ENCODE peak calls at places on chromosome 17, in four cellular contexts. E is MM.1S, Y is body of pancreas, D is ascending aorta. N is an unnamed sample.
A peak's percentile ranks its signal among the peaks of the same experiment; 100 is the strongest.

GRCh38 chr17:4523946-4524345 is 25.3 kb downstream of the SPNS2 start:
- DNase-seq in Y (no peak), D (no peak), E (no peak), N (no peak)

GRCh38 chr17:73307130-73307529 is 4.7 kb downstream of the CDC42EP4 start:
- DNase-seq in E (no peak), D (no peak), Y (peak; percentile 73), N (no peak)

GRCh38 chr17:2837147-2837561 is 40.9 kb downstream of the RAP1GAP2 start:
- DNase-seq in E (peak; percentile 66), Y (no peak), D (no peak), N (peak; percentile 54)

GRCh38 chr17:79905832-79906231 is 66.6 kb upstream of the CBX4 start:
- DNase-seq in Y (no peak), E (no peak), D (no peak), N (no peak)

GRCh38 chr17:35684046-35684802 is 47.2 kb upstream of the RASL10B start:
- DNase-seq in Y (no peak), E (no peak), D (no peak), N (no peak)

GRCh38 chr17:80997471-80998387 is 6.1 kb downstream of the CHMP6 start:
- DNase-seq in Y (no peak), E (no peak), D (no peak), N (no peak)

GRCh38 chr17:45994228-45994627 is 4.8 kb upstream of the STH start:
- DNase-seq in E (no peak), Y (no peak), D (no peak), N (no peak)

GRCh38 chr17:50806141-50806643 is 29.2 kb upstream of the WFIKKN2 start:
- DNase-seq in D (no peak), Y (peak; percentile 61), E (no peak), N (no peak)

GRCh38 chr17:3732171-3732570 is 8.5 kb downstream of the HASPIN start:
- DNase-seq in E (peak; percentile 41), D (no peak), Y (no peak), N (no peak)

GRCh38 chr17:39754161-39754957 is 16.6 kb downstream of the GRB7 start:
- DNase-seq in Y (peak; percentile 95), D (peak; percentile 96), E (peak; percentile 98), N (peak; percentile 99)

GRCh38 chr17:28334666-28335200 is 539 bp downstream of the IFT20 start:
- DNase-seq in Y (peak; percentile 44), D (no peak), E (peak; percentile 15), N (no peak)

GRCh38 chr17:27471321-27472269 is 15.3 kb downstream of the KSR1 start:
- DNase-seq in E (peak; percentile 50), D (no peak), Y (no peak), N (no peak)

GRCh38 chr17:73196500-73196899 is 3.6 kb downstream of the COG1 start:
- DNase-seq in E (no peak), Y (peak; percentile 75), D (no peak), N (no peak)

GRCh38 chr17:18110636-18111145 is 2.1 kb downstream of the MYO15A start:
- DNase-seq in Y (no peak), E (no peak), D (no peak), N (no peak)

GRCh38 chr17:80494547-80494946 is 18.1 kb upstream of the NPTX1 start:
- DNase-seq in D (no peak), Y (no peak), E (no peak), N (no peak)

GRCh38 chr17:47802341-47803022 is 19.1 kb downstream of the OSBPL7 start:
- DNase-seq in D (no peak), E (peak; percentile 71), Y (peak; percentile 63), N (no peak)

GRCh38 chr17:44981221-44981968 is 13.3 kb upstream of the C1QL1 start:
- DNase-seq in E (no peak), Y (peak; percentile 47), D (no peak), N (no peak)

GRCh38 chr17:18257268-18257681 is 1.3 kb downstream of the FLII start:
- DNase-seq in D (no peak), Y (peak; percentile 65), E (peak; percentile 72), N (no peak)

GRCh38 chr17:46192211-46192483 is 1.1 kb downstream of the KANSL1 start:
- DNase-seq in Y (no peak), D (no peak), E (no peak), N (no peak)

GRCh38 chr17:73657473-73658116 is 13.3 kb upstream of the SDK2 start:
- DNase-seq in Y (peak; percentile 53), D (no peak), E (no peak), N (no peak)

GRCh38 chr17:6374761-6375312 is 60.1 kb downstream of the AIPL1 start:
- DNase-seq in E (no peak), Y (peak; percentile 23), D (no peak), N (no peak)

GRCh38 chr17:7885357-7886226 is 3.0 kb upstream of the CHD3 start:
- DNase-seq in D (peak; percentile 72), Y (peak; percentile 52), E (peak; percentile 28), N (peak; percentile 31)

GRCh38 chr17:34781571-34782108 is 179.6 kb downstream of the CCT6B start:
- DNase-seq in Y (peak; percentile 2), D (no peak), E (no peak), N (no peak)

GRCh38 chr17:77320046-77320445 is 179.3 kb downstream of the SEC14L1 start:
- DNase-seq in E (peak; percentile 19), Y (no peak), D (no peak), N (no peak)

GRCh38 chr17:17722081-17722905 is 41.0 kb downstream of the RAI1 start:
- DNase-seq in E (no peak), Y (no peak), D (no peak), N (no peak)

GRCh38 chr17:16954541-16954940 is 17.4 kb downstream of the TNFRSF13B start:
- DNase-seq in D (no peak), E (no peak), Y (no peak), N (no peak)

GRCh38 chr17:69246726-69247375 is 18.2 kb upstream of the ABCA10 start:
- DNase-seq in E (peak; percentile 49), D (no peak), Y (no peak), N (no peak)

GRCh38 chr17:64326030-64326419 is 63.0 kb upstream of the TEX2 start:
- DNase-seq in E (no peak), Y (no peak), D (no peak), N (no peak)

GRCh38 chr17:7858487-7858832 is 657 bp downstream of the CYB5D1 start:
- DNase-seq in Y (peak; percentile 65), D (no peak), E (peak; percentile 61), N (peak; percentile 46)

GRCh38 chr17:4953461-4953961 is 2.6 kb downstream of the ENO3 start:
- DNase-seq in D (peak; percentile 82), E (no peak), Y (no peak), N (no peak)

GRCh38 chr17:39144414-39144813 is 7.0 kb downstream of the PLXDC1 start:
- DNase-seq in D (peak; percentile 81), E (no peak), Y (peak; percentile 95), N (no peak)

GRCh38 chr17:29110372-29110757 is 67.4 kb downstream of the PIPOX start:
- DNase-seq in E (no peak), D (no peak), Y (no peak), N (no peak)

GRCh38 chr17:70317416-70317815 is 148.1 kb downstream of the KCNJ2 start:
- DNase-seq in E (no peak), D (no peak), Y (no peak), N (no peak)

GRCh38 chr17:28846231-28846630 is 3.6 kb upstream of the FAM222B start:
- DNase-seq in E (no peak), Y (no peak), D (no peak), N (no peak)

GRCh38 chr17:51995797-51996403 is 162.6 kb downstream of the CA10 start:
- DNase-seq in E (no peak), Y (no peak), D (no peak), N (no peak)

GRCh38 chr17:67128700-67129099 is 84.3 kb downstream of the CACNG1 start:
- DNase-seq in Y (no peak), E (no peak), D (no peak), N (no peak)

GRCh38 chr17:30415491-30415890 is 36.8 kb downstream of the CPD start:
- DNase-seq in D (no peak), Y (no peak), E (no peak), N (no peak)

GRCh38 chr17:78890111-78890897 is 12.7 kb downstream of the CEP295NL start:
- DNase-seq in E (peak; percentile 98), D (peak; percentile 84), Y (peak; percentile 79), N (peak; percentile 71)

GRCh38 chr17:78891406-78892061 is 11.5 kb downstream of the CEP295NL start:
- DNase-seq in Y (peak; percentile 30), E (peak; percentile 77), D (no peak), N (no peak)

GRCh38 chr17:78892062-78892456 is 10.9 kb downstream of the CEP295NL start:
- DNase-seq in E (no peak), Y (no peak), D (no peak), N (no peak)

GRCh38 chr17:78888911-78889496 is 14.0 kb downstream of the CEP295NL start:
- DNase-seq in E (peak; percentile 71), Y (no peak), D (no peak), N (peak; percentile 9)

GRCh38 chr17:78889525-78889924 is 13.5 kb downstream of the CEP295NL start:
- DNase-seq in D (no peak), E (peak; percentile 93), Y (no peak), N (peak; percentile 46)
- H3K4me1 ChIP-seq in D (peaks cover 5% of the 10 kb centered on the region), E (peaks cover 49% of the 10 kb centered on the region), Y (peaks cover 19% of the 10 kb centered on the region), N (peaks cover 17% of the 10 kb centered on the region)

GRCh38 chr17:58667934-58668597 is 23.8 kb downstream of the TEX14 start:
- DNase-seq in E (no peak), Y (no peak), D (no peak), N (no peak)
- H3K27ac ChIP-seq in E (no peak overlapping the region), Y (no peak overlapping the region), D (no peak overlapping the region), N (no peak overlapping the region)

GRCh38 chr17:36808181-36808661 is 129.1 kb upstream of the LHX1 start:
- DNase-seq in Y (no peak), D (no peak), E (no peak), N (no peak)
- H3K27me3 ChIP-seq in Y (no peaks in the 10 kb centered on the region), D (no peaks in the 10 kb centered on the region), E (peaks cover 53% of the 10 kb centered on the region), N (no peaks in the 10 kb centered on the region)

GRCh38 chr17:55723488-55723848 is 804 bp upstream of the TMEM100 start:
- DNase-seq in Y (no peak), E (no peak), D (no peak), N (no peak)

GRCh38 chr17:55722016-55722706 is 503 bp downstream of the TMEM100 start:
- DNase-seq in D (no peak), Y (no peak), E (no peak), N (no peak)

GRCh38 chr17:55726440-55726839 is 3.8 kb upstream of the TMEM100 start:
- DNase-seq in Y (peak; percentile 27), E (no peak), D (peak; percentile 85), N (no peak)

GRCh38 chr17:55720917-55721836 is 1.5 kb downstream of the TMEM100 start:
- DNase-seq in E (no peak), D (no peak), Y (no peak), N (no peak)

DNA sequence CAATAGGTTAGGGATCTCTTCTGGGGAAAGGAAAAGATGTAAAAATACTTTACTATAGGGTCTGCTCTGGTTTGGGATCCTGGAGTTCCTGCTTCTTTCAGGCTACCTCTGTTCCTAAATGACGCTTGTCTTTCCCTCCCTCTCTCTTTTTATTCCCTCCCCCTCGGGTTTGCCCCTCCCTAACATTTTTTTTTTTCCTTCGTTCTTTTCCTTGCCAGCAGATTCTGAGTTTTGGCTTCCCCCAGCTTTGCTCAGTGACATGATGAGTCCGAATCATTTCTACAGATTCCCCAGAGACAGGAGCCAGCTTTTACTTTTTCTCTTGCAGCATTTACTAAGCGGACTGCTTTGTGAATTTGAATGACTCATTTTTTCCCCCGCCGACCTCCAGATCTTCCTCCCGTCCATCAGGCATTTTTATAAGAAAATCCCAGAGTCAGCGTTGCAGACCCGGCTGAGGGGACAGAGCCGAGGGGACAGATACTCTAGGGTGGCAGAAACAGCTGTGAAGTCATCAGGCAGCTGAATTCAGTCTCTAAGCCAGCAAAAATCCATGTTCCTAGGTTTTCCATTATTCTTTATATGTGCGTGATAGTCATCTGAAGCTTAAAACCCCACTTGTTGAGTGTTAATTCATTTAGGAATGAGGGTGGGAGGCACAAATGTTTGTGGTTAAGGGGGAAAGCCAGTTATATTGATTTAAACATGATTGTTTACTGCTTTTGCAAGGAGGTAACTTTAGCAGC is at the start of gene TMEM100:
- DNase-seq in D (no peak), E (no peak), Y (peak; percentile 33), N (no peak)
- H3K4me1 ChIP-seq in D (no peaks in the 10 kb centered on the region), E (no peaks in the 10 kb centered on the region), Y (no peaks in the 10 kb centered on the region), N (no peaks in the 10 kb centered on the region)

N was measured in naive thymus-derived CD4-positive, alpha-beta T cell.